ENCODE peak calls at places on chromosomes 1 and 21, in seven cellular contexts. One of them, this sample, is unnamed.

GRCh38 chr21:37815893-37816292 is 100.4 kb downstream of the KCNJ6 start:
- DNase-seq in CD8-positive, alpha-beta memory T cell: no peak
- DNase-seq in A172: no peak
- DNase-seq in cerebellar cortex: no peak
- DNase-seq in AG20443: no peak
- DNase-seq in SJSA1: no peak
- DNase-seq in tibial nerve: no peak
- DNase-seq in this sample: no peak

GRCh38 chr1:29812397-29813135 is 576.2 kb downstream of the PTPRU start:
- DNase-seq in CD8-positive, alpha-beta memory T cell: no peak
- DNase-seq in tibial nerve: no peak
- DNase-seq in A172: no peak
- DNase-seq in SJSA1: peak
- DNase-seq in cerebellar cortex: no peak
- DNase-seq in AG20443: peak
- DNase-seq in this sample: no peak

GRCh38 chr1:9476790-9477463 is 62.3 kb upstream of the SLC25A33 start:
- DNase-seq in cerebellar cortex: no peak
- DNase-seq in SJSA1: no peak
- DNase-seq in AG20443: no peak
- DNase-seq in CD8-positive, alpha-beta memory T cell: no peak
- DNase-seq in A172: peak
- DNase-seq in tibial nerve: no peak
- DNase-seq in this sample: no peak

GRCh38 chr1:103108525-103109150 is 316 bp upstream of the COL11A1 start:
- DNase-seq in tibial nerve: no peak
- DNase-seq in CD8-positive, alpha-beta memory T cell: no peak
- DNase-seq in AG20443: peak
- DNase-seq in A172: no peak
- DNase-seq in SJSA1: peak
- DNase-seq in cerebellar cortex: peak
- DNase-seq in this sample: no peak

GRCh38 chr1:3943123-3943431 is 43.0 kb upstream of the C1orf174 start:
- DNase-seq in AG20443: no peak
- DNase-seq in CD8-positive, alpha-beta memory T cell: no peak
- DNase-seq in tibial nerve: no peak
- DNase-seq in cerebellar cortex: no peak
- DNase-seq in SJSA1: no peak
- DNase-seq in A172: no peak
- DNase-seq in this sample: no peak

GRCh38 chr1:82464362-82464931 is 663.7 kb downstream of the ADGRL2 start:
- DNase-seq in CD8-positive, alpha-beta memory T cell: no peak
- DNase-seq in AG20443: no peak
- DNase-seq in A172: no peak
- DNase-seq in cerebellar cortex: no peak
- DNase-seq in tibial nerve: peak
- DNase-seq in SJSA1: no peak
- DNase-seq in this sample: no peak

GRCh38 chr21:25818156-25818950 is 83.6 kb downstream of the GABPA start:
- DNase-seq in A172: no peak
- DNase-seq in SJSA1: no peak
- DNase-seq in cerebellar cortex: no peak
- DNase-seq in CD8-positive, alpha-beta memory T cell: no peak
- DNase-seq in AG20443: no peak
- DNase-seq in tibial nerve: no peak
- DNase-seq in this sample: no peak

GRCh38 chr1:33257759-33258712 is 1.7 kb downstream of the ZNF362 start:
- DNase-seq in tibial nerve: no peak
- DNase-seq in cerebellar cortex: no peak
- DNase-seq in SJSA1: peak
- DNase-seq in AG20443: no peak
- DNase-seq in A172: no peak
- DNase-seq in CD8-positive, alpha-beta memory T cell: no peak
- DNase-seq in this sample: no peak

GRCh38 chr21:45534591-45535331 is 7.5 kb downstream of the SLC19A1 start:
- DNase-seq in A172: no peak
- DNase-seq in tibial nerve: no peak
- DNase-seq in CD8-positive, alpha-beta memory T cell: no peak
- DNase-seq in SJSA1: no peak
- DNase-seq in AG20443: no peak
- DNase-seq in cerebellar cortex: peak
- DNase-seq in this sample: no peak

GRCh38 chr1:205535866-205536758 is 31.6 kb downstream of the CDK18 start:
- DNase-seq in SJSA1: peak
- DNase-seq in tibial nerve: no peak
- DNase-seq in AG20443: no peak
- DNase-seq in cerebellar cortex: no peak
- DNase-seq in CD8-positive, alpha-beta memory T cell: no peak
- DNase-seq in A172: no peak
- DNase-seq in this sample: no peak

GRCh38 chr1:15341634-15342375 is 67.9 kb upstream of the EFHD2 start:
- DNase-seq in AG20443: no peak
- DNase-seq in A172: peak
- DNase-seq in cerebellar cortex: no peak
- DNase-seq in tibial nerve: no peak
- DNase-seq in CD8-positive, alpha-beta memory T cell: no peak
- DNase-seq in SJSA1: peak
- DNase-seq in this sample: no peak